ENCODE peak calls at places on chromosomes 16 and 17, in nine cellular contexts. Z is ovary, F is tibial nerve, V is prostate gland, S is Peyer's patch, B is transverse colon, W is IMR-90, D is A549, T is H54. M is an unnamed sample.
A peak's percentile ranks its signal among the peaks of the same experiment; 100 is the strongest.

GRCh38 chr16:12531937-12532336 is 271.8 kb downstream of the CPPED1 start:
- DNase-seq in F (no peak), T (no peak), W (peak; percentile 51), Z (no peak), D (no peak), B (no peak), S (no peak), V (no peak), M (no peak)

GRCh38 chr17:30337393-30337999 is 3.6 kb upstream of the TMIGD1 start:
- DNase-seq in Z (no peak), S (no peak), T (no peak), W (no peak), F (no peak), B (no peak), V (no peak), D (no peak), M (no peak)

GRCh38 chr17:10772425-10773380 is 31.2 kb downstream of the TMEM238L start:
- DNase-seq in V (peak; percentile 29), B (peak; percentile 87), S (peak; percentile 66), T (peak; percentile 19), F (no peak), Z (no peak), D (no peak), W (peak; percentile 15), M (no peak)

GRCh38 chr17:41689497-41690299 is 1.0 kb downstream of the EIF1 start:
- DNase-seq in Z (no peak), W (peak; percentile 69), V (peak; percentile 33), F (peak; percentile 74), B (peak; percentile 34), T (no peak), D (no peak), S (no peak), M (no peak)

GRCh38 chr17:63753215-63753614 is 11.6 kb upstream of the STRADA start:
- DNase-seq in F (no peak), D (no peak), S (no peak), W (no peak), T (no peak), V (no peak), Z (no peak), B (no peak), M (no peak)

GRCh38 chr17:27564463-27564862 is 66.5 kb upstream of the LGALS9 start:
- DNase-seq in Z (no peak), T (no peak), W (no peak), S (no peak), D (no peak), V (no peak), B (no peak), F (no peak), M (no peak)

GRCh38 chr16:75289189-75289588 is 37.8 kb upstream of the BCAR1 start:
- DNase-seq in F (no peak), V (no peak), D (no peak), B (no peak), Z (no peak), S (no peak), T (no peak), W (peak; percentile 39), M (no peak)

GRCh38 chr16:4613636-4614570 is 785 bp downstream of the UBALD1 start:
- DNase-seq in Z (peak; percentile 75), W (peak; percentile 48), B (peak; percentile 28), S (no peak), D (no peak), T (peak; percentile 52), F (no peak), V (no peak), M (peak; percentile 60)

GRCh38 chr17:50501054-50501453 is 7.2 kb upstream of the MYCBPAP start:
- DNase-seq in F (peak; percentile 66), V (no peak), D (no peak), T (no peak), W (no peak), S (peak; percentile 15), B (peak; percentile 33), Z (no peak), M (no peak)

GRCh38 chr16:4175849-4176248 is 59.6 kb upstream of the ADCY9 start:
- DNase-seq in Z (no peak), V (no peak), B (no peak), S (no peak), D (no peak), F (no peak), W (peak; percentile 43), T (no peak), M (no peak)

GRCh38 chr17:8166731-8167130 is 4.0 kb upstream of the VAMP2 start:
- DNase-seq in F (no peak), D (no peak), T (no peak), V (no peak), W (no peak), B (no peak), S (peak; percentile 11), Z (no peak), M (no peak)

GRCh38 chr16:57261806-57262205 is 16.7 kb downstream of the ARL2BP start:
- DNase-seq in D (no peak), V (no peak), W (no peak), T (no peak), F (no peak), B (no peak), S (no peak), Z (peak; percentile 23), M (no peak)

GRCh38 chr17:64506201-64506575 is at the start of gene DDX5:
- DNase-seq in S (peak; percentile 99), Z (peak; percentile 98), V (peak; percentile 97), B (peak; percentile 99), D (peak; percentile 97), T (peak; percentile 86), F (peak; percentile 95), W (peak; percentile 94), M (peak; percentile 83)

GRCh38 chr16:77674888-77675287 is 47.4 kb upstream of the NUDT7 start:
- DNase-seq in T (no peak), B (no peak), V (no peak), W (peak; percentile 80), S (no peak), Z (no peak), D (no peak), F (no peak), M (no peak)

GRCh38 chr17:1773755-1774181 is 11.9 kb downstream of the SERPINF1 start:
- DNase-seq in F (peak; percentile 50), V (no peak), S (no peak), D (no peak), B (no peak), T (no peak), Z (peak; percentile 75), W (no peak), M (no peak)

GRCh38 chr16:70402916-70403659 is 35.8 kb downstream of the ST3GAL2 start:
- DNase-seq in V (no peak), F (no peak), D (no peak), B (no peak), W (peak; percentile 63), S (no peak), Z (no peak), T (no peak), M (no peak)

GRCh38 chr17:42118545-42118944 is 2.6 kb downstream of the KAT2A start:
- DNase-seq in Z (no peak), T (no peak), F (no peak), W (peak; percentile 25), V (no peak), D (peak; percentile 84), S (no peak), B (no peak), M (no peak)

GRCh38 chr17:77140878-77141767 is at the start of gene SEC14L1:
- DNase-seq in Z (peak; percentile 65), S (peak; percentile 62), V (peak; percentile 41), W (no peak), F (no peak), T (peak; percentile 40), B (peak; percentile 42), D (no peak), M (no peak)

DNA sequence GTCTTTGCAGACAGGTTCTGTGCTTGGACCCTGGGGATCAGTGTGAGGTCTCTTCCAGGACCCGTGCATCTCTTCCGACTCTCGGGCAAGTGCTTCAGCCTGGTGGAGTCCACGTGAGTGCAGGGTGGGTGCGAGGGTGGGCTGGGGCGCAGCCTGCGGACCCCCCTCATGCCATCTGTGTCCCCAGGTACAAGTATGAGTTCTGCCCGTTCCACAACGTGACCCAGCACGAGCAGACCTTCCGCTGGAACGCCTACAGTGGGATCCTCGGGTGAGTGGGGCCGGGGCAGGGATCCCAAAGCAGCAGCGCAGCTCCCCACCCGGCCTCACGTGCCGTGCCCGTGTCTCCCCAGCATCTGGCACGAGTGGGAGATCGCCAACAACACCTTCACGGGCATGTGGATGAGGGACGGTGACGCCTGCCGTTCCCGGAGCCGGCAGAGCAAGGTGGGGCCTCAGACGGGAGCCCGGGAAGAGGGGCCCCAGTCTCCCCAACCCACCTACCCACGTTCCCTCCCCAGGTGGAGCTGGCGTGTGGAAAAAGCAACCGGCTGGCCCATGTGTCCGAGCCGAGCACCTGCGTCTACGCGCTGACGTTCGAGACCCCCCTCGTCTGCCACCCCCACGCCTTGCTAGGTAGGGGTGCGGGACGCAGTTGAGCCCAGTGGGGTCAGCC is 10.1 kb downstream of the GNPTG start:
- DNase-seq in D (no peak), Z (no peak), W (no peak), T (no peak), V (no peak), B (no peak), S (no peak), F (no peak), M (no peak)
- TF ChIP-seq POLR2A in D (no peak), Z (no peak), W (no peak), T (no peak), V (no peak), B (no peak), S (no peak), F (no peak), M (no peak)

GRCh38 chr16:66927918-66928649 is 2.7 kb upstream of the RRAD start:
- DNase-seq in F (no peak), W (peak; percentile 50), Z (no peak), D (no peak), S (no peak), V (no peak), B (no peak), T (peak; percentile 54), M (no peak)
- TF ChIP-seq POLR2A in F (no peak), W (no peak), Z (no peak), D (no peak), S (no peak), V (no peak), B (no peak), T (no peak), M (no peak)

DNA sequence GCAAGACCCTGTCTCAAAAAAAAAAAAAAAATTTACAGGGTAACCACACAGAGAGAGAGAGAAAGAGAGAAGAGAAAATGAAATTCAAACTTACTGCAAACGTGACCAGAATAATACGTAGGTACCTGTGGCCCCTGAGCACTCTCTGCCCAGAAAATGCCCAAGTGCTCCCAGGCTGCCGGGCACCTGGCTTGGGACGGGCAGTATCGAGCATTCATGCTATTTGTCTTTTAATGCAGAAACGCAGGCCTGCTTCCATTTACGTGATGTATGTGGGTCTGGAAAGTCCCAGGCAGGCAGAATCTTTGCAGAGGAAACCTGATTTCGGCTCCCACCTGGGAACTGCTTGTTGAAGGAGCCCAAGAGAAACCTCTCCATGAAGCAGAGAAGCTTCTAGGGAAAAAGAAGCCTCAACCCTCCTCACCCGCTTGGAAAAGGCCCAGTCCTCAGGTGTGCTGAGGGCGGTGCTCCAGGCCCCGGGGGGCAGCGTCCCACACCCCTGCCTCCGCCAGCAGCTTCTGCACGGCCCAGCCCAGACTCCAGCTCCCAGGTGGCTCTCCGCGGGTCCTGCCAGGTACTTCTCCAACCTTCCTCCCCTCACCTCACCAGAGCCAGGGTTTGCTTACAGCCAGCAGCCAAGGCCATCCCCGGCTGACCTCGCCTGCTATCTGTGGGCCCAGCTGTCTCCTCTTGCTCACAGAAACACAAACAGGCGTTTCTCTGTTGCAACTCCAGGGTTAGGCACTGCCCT is 14.0 kb downstream of the RPH3AL start:
- DNase-seq in V (no peak), T (no peak), B (peak; percentile 28), F (no peak), W (no peak), S (no peak), Z (peak; percentile 79), D (no peak), M (no peak)
- TF ChIP-seq POLR2A in V (no peak), T (no peak), B (no peak), F (no peak), W (no peak), S (no peak), Z (no peak), D (no peak), M (no peak)

GRCh38 chr17:38749222-38750043 is 1.3 kb upstream of the PCGF2 start:
- DNase-seq in W (peak; percentile 52), T (peak; percentile 74), S (peak; percentile 89), V (peak; percentile 86), D (peak; percentile 65), F (peak; percentile 79), B (peak; percentile 84), Z (peak; percentile 92), M (no peak)
- TF ChIP-seq POLR2A in W (no peak), T (peak; percentile 89), S (peak; percentile 62), V (peak; percentile 64), D (peak; percentile 96), F (no peak), B (peak; percentile 81), Z (peak; percentile 72), M (no peak)